ENCODE peak calls at places on chromosome 4, in five cellular contexts. Y is heart left ventricle, F is hepatocyte, A is PC-3, R is astrocyte. Q is an unnamed sample.

GRCh38 chr4:9996319-9997110 is 24.8 kb downstream of the SLC2A9 start:
- DNase-seq in Y (no peak), A (no peak), F (peak; percentile 40), R (no peak), Q (no peak)

GRCh38 chr4:89788243-89789072 is 48.5 kb downstream of the SNCA start:
- DNase-seq in R (peak; percentile 34), A (no peak), F (no peak), Y (peak; percentile 82), Q (no peak)

GRCh38 chr4:3417448-3417847 is 24.3 kb upstream of the HGFAC start:
- DNase-seq in F (no peak), Y (no peak), R (no peak), A (no peak), Q (no peak)

GRCh38 chr4:91525627-91526026 is 778.1 kb upstream of the GRID2 start:
- DNase-seq in F (peak; percentile 12), Y (no peak), R (no peak), A (no peak), Q (no peak)

GRCh38 chr4:88054909-88055308 is 47.5 kb downstream of the PKD2 start:
- DNase-seq in F (peak; percentile 69), R (peak; percentile 23), Y (peak; percentile 30), A (peak; percentile 69), Q (no peak)

GRCh38 chr4:11765849-11766453 is 337.3 kb upstream of the HS3ST1 start:
- DNase-seq in Y (no peak), F (peak; percentile 66), R (peak; percentile 21), A (peak; percentile 68), Q (no peak)

GRCh38 chr4:7737268-7737645 is 202.4 kb downstream of the AFAP1 start:
- DNase-seq in A (no peak), Y (no peak), F (no peak), R (no peak), Q (no peak)

GRCh38 chr4:23091674-23092073 is 398.9 kb downstream of the GBA3 start:
- DNase-seq in Y (no peak), F (no peak), R (no peak), A (no peak), Q (no peak)

GRCh38 chr4:35993606-35994005 is 250.7 kb downstream of the ARAP2 start:
- DNase-seq in R (no peak), Y (no peak), A (no peak), F (no peak), Q (no peak)

GRCh38 chr4:129043523-129043922 is 49.8 kb downstream of the SCLT1 start:
- DNase-seq in Y (no peak), R (peak; percentile 46), F (no peak), A (peak; percentile 23), Q (no peak)

GRCh38 chr4:32112891-32113290 is 1392.7 kb downstream of the PCDH7 start:
- DNase-seq in Y (no peak), F (no peak), R (no peak), A (no peak), Q (no peak)

GRCh38 chr4:32119907-32120306 is 1399.7 kb downstream of the PCDH7 start:
- DNase-seq in R (no peak), Y (no peak), F (no peak), A (no peak), Q (no peak)

GRCh38 chr4:32117696-32118095 is 1397.5 kb downstream of the PCDH7 start:
- DNase-seq in A (peak; percentile 6), F (no peak), Y (no peak), R (no peak), Q (no peak)
- TF ChIP-seq CTCF in A (peak; percentile 22), F (peak; percentile 11), Y (no peak), R (no peak), Q (no peak)

GRCh38 chr4:150960079-150960478 is 55.0 kb downstream of the LRBA start:
- DNase-seq in F (peak; percentile 19), Y (no peak), R (no peak), A (peak; percentile 61), Q (no peak)

GRCh38 chr4:150964754-150965153 is 50.3 kb downstream of the LRBA start:
- DNase-seq in R (no peak), Y (no peak), A (no peak), F (no peak), Q (no peak)

GRCh38 chr4:150961566-150961965 is 53.5 kb downstream of the LRBA start:
- DNase-seq in Y (no peak), R (no peak), F (no peak), A (no peak), Q (no peak)

GRCh38 chr4:150962245-150962644 is 52.8 kb downstream of the LRBA start:
- DNase-seq in Y (no peak), A (no peak), F (no peak), R (no peak), Q (no peak)

GRCh38 chr4:150960818-150961217 is 54.3 kb downstream of the LRBA start:
- DNase-seq in A (peak; percentile 55), R (no peak), Y (no peak), F (peak; percentile 23), Q (no peak)
- TF ChIP-seq CTCF in A (peak; percentile 76), R (peak; percentile 32), Y (peak; percentile 35), F (peak; percentile 16), Q (peak; percentile 25)

GRCh38 chr4:168864831-168865541 is 145.1 kb downstream of the CBR4 start:
- DNase-seq in R (peak; percentile 81), F (no peak), Y (no peak), A (peak; percentile 35), Q (no peak)

GRCh38 chr4:168867128-168867527 is 142.9 kb downstream of the CBR4 start:
- DNase-seq in Y (no peak), R (no peak), A (no peak), F (no peak), Q (no peak)

GRCh38 chr4:168863719-168864632 is 146.1 kb downstream of the CBR4 start:
- DNase-seq in F (no peak), Y (no peak), A (no peak), R (no peak), Q (no peak)

GRCh38 chr4:168866635-168867034 is 143.4 kb downstream of the CBR4 start:
- DNase-seq in F (no peak), Y (no peak), R (no peak), A (no peak), Q (no peak)

DNA sequence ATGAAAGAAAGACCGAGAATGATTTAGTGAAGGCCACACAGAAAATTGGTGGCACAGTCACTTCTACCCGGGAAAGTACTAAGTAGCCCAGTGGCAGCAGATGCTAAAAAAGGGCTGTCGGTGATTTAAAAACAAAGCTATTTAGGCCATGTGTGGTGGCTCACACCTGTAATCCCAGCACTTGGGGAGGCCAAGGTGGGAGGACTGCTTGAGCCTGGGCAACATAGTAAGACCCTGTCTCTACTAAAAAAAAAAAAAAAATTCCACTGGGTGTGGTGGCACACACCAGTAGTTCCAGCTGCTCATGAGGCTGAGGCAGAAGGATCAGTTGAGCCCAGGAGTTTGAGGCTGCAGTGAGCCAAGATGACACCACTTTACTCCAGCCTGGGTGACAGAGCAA is 144.2 kb downstream of the CBR4 start:
- DNase-seq in Y (no peak), R (no peak), F (no peak), A (no peak), Q (no peak)
- TF ChIP-seq CTCF in Y (no peak), R (no peak), F (no peak), A (no peak), Q (no peak)

DNA sequence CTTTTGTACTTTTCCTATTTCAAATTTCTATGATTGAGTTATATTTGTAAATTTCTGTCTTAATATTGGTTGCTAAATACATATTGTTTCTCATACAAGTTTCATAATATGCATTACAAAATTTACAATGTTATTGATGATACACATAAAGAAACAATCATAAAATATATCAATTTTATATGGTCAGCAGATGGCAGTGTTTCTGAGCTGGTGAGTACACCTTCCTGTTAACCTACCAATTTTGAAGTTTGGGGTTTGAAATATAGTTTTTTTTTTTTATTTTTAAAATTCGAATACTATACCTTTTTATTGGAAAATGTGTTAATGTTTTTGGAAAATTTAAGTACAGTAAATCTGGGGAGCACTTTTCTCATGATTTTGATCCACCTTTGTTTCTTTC is 1953.1 kb upstream of the ADGRL3 start:
- DNase-seq in R (no peak), Y (no peak), A (peak; percentile 51), F (no peak), Q (no peak)
- TF ChIP-seq CTCF in R (peak; percentile 20), Y (no peak), A (peak; percentile 70), F (peak; percentile 60), Q (peak; percentile 51)

DNA sequence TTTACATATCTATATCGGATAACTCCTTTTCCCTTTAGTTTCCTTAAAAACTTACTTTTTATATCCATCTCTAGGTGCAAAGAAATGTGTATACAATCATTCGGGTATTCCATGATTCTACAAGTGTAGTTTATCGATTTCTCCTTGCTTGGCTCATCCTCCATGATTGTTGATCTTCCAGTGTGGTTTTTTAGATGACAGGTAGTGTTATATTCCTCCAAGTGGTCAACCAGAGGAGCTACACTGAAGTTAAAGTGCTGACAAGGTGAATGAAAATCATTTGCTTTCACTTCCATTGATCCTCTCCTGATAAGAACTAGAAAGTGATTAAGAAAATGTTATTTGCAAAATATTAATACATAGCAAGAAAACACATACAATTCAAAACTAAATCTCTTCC is 38.5 kb downstream of the TMEM156 start:
- DNase-seq in R (no peak), F (no peak), Y (no peak), A (no peak), Q (no peak)
- TF ChIP-seq CTCF in R (no peak), F (no peak), Y (no peak), A (peak; percentile 29), Q (peak; percentile 15)

GRCh38 chr4:39591290-39591689 is 47.4 kb downstream of the SMIM14 start:
- DNase-seq in R (no peak), F (no peak), A (peak; percentile 72), Y (no peak), Q (no peak)
- TF ChIP-seq CTCF in R (no peak), F (no peak), A (peak; percentile 65), Y (no peak), Q (no peak)

DNA sequence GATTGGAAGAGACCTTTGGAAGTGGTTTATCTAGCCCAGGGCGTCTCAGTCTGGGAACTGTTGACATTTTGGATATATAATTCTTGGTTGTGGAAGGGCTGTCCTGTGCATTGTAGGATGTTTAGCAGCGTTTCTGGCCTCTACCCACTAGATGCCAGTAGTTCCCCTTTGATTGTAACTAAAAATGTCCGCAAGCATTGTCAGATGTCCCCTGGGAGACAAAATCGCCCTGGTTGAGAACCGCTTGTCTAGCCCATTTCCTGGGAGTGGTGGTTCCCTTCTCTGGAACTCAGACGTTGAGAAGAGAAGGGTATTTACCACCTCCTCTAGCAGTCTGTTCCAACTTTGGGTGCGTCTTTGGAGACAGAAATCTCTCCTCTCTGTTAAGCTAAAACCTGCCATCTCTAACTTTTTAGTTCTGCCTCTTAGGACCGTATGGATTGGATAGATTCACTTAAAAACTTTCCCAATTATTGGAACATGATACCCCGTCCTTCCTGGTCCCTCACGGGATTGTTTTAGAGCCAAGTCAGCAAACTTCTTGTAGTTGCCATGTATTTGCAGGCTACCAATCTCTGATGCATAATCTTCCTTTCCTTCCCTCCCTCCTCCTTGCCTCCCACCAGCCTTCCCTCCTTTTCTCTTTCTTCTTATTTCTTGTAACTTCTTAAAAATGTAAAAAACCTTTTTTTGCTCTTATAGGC is 13.9 kb downstream of the TMEM165 start:
- DNase-seq in R (no peak), A (no peak), F (no peak), Y (peak; percentile 50), Q (no peak)
- TF ChIP-seq CTCF in R (peak; percentile 32), A (peak; percentile 48), F (peak; percentile 32), Y (peak; percentile 39), Q (peak; percentile 31)